ENCODE peak calls at places on chromosome 3, in five cellular contexts. V is foreskin fibroblast, B is endodermal cell, X is uterus, W is HFF-Myc. K is an unnamed sample.

GRCh38 chr3:170023165-170023564 is 14.6 kb upstream of the GPR160 start:
- DNase-seq in V (no peak), B (no peak), X (no peak), W (no peak), K (no peak)

GRCh38 chr3:129230311-129231019 is 18.9 kb upstream of the COPG1 start:
- DNase-seq in V (peak), B (no peak), X (no peak), W (peak), K (peak)

GRCh38 chr3:171005648-171006047 is 20.9 kb downstream of the SLC2A2 start:
- DNase-seq in V (peak), B (no peak), X (no peak), W (no peak), K (no peak)

GRCh38 chr3:51676102-51676640 is 5.1 kb downstream of the TEX264 start:
- DNase-seq in V (no peak), B (no peak), X (no peak), W (no peak), K (no peak)

GRCh38 chr3:150467381-150467780 is 59.3 kb downstream of the TSC22D2 start:
- DNase-seq in V (no peak), B (no peak), X (no peak), W (no peak), K (no peak)

GRCh38 chr3:69320867-69321266 is 65.0 kb downstream of the FRMD4B start:
- DNase-seq in V (no peak), B (no peak), X (no peak), W (no peak), K (no peak)

GRCh38 chr3:45273681-45274515 is 47.8 kb upstream of the TMEM158 start:
- DNase-seq in V (peak), B (peak), X (no peak), W (no peak), K (no peak)

GRCh38 chr3:128483657-128484403 is 9.2 kb downstream of the GATA2 start:
- DNase-seq in V (no peak), B (peak), X (peak), W (no peak), K (no peak)

GRCh38 chr3:152176998-152177397 is 91.7 kb upstream of the MBNL1 start:
- DNase-seq in V (no peak), B (no peak), X (no peak), W (no peak), K (no peak)

GRCh38 chr3:72517804-72518442 is 330.3 kb downstream of the SHQ1 start:
- DNase-seq in V (no peak), B (no peak), X (no peak), W (no peak), K (no peak)

GRCh38 chr3:104606812-104607211 is 759.9 kb upstream of the ALCAM start:
- DNase-seq in V (no peak), B (no peak), X (no peak), W (no peak), K (peak)

GRCh38 chr3:150146891-150147761 is 176.4 kb upstream of the PFN2 start:
- DNase-seq in V (peak), B (no peak), X (peak), W (peak), K (peak)

DNA sequence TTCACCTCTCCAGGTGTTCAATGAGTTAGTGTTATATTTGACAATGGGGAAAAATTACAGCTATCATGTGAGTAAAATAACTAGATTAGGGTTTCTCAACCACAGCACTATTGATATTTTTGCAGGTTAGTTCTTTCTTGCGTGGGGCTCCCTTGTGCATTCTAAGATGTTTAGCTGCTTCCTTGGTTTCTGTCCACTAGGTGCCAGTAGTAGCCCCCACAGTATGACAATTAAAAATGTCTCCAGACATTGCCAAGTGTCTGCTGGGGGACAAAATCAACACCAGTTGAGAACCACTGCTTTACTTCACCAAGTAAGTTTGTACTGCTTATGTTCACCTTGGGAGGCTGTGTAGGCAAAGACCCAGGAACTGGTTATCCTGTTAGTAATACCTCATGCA is 618.7 kb downstream of the EDEM1 start:
- DNase-seq in V (no peak), B (peak), X (no peak), W (no peak), K (peak)
- TF ChIP-seq CTCF in V (no peak), B (peak), X (no peak), W (no peak), K (peak)

GRCh38 chr3:48962340-48962739 is 27.7 kb upstream of the P4HTM start:
- DNase-seq in V (no peak), B (peak), X (no peak), W (no peak), K (no peak)

GRCh38 chr3:48966367-48966766 is 23.7 kb upstream of the P4HTM start:
- DNase-seq in V (no peak), B (no peak), X (no peak), W (no peak), K (no peak)

GRCh38 chr3:48960841-48961413 is 29.1 kb upstream of the P4HTM start:
- DNase-seq in V (no peak), B (peak), X (no peak), W (no peak), K (no peak)

GRCh38 chr3:48962939-48963338 is 27.1 kb upstream of the P4HTM start:
- DNase-seq in V (no peak), B (peak), X (no peak), W (no peak), K (no peak)

DNA sequence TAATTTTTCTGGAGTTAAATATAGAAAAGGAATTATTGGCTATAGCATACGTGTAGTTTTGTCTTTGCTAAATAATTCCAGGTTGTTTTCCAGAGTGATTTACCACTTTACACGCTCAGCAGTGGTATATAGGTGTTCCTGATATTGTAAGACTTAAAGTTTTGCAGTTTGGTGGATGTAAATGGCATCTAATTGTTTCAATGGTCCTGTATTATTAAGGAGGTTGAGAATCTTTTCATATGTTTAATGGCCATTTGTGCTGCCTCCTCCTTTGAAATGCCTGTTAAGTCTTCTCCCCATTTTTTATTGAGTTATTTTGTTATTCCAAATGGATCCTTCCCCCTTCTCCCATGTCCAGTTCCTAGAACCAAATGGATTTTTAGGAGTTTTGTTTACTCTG is 26.4 kb upstream of the P4HTM start:
- DNase-seq in V (no peak), B (no peak), X (no peak), W (no peak), K (no peak)
- H3K4me3 ChIP-seq in V (no peak), B (no peak), X (no peak), W (no peak), K (no peak)

GRCh38 chr3:172717493-172718088 is 6.7 kb upstream of the NCEH1 start:
- DNase-seq in V (no peak), B (no peak), X (no peak), W (no peak), K (no peak)
- TF ChIP-seq CTCF in V (peak), B (peak), X (no peak), W (peak), K (peak)

DNA sequence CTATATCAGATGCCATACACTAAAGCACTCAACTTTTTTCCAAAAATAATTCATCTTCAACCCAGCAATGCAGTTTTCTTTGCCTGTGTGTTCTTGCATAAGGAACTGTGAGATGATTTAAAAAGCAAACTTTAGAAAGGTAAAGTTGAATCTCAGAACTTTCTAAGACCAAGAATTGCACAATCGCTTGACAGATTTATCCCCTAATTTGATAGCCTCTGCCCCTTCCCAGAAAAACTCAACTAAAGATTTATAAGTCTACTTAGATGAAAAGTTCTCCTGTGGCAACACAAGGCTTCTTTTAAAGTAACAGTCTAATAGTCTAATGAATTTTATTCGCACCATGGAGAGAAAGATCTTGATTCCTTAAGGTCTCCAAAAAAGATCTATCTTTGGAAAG is 259.3 kb downstream of the MAGI1 start:
- DNase-seq in V (no peak), B (no peak), X (no peak), W (no peak), K (no peak)
- H3K4me3 ChIP-seq in V (no peak), B (no peak), X (no peak), W (no peak), K (no peak)

GRCh38 chr3:188662214-188662613 is 508.3 kb downstream of the LPP start:
- DNase-seq in V (no peak), B (no peak), X (no peak), W (no peak), K (no peak)

GRCh38 chr3:188663839-188664238 is 507.9 kb upstream of the TPRG1 start:
- DNase-seq in V (no peak), B (no peak), X (no peak), W (no peak), K (no peak)

GRCh38 chr3:188659444-188660100 is 505.6 kb downstream of the LPP start:
- DNase-seq in V (no peak), B (no peak), X (no peak), W (no peak), K (no peak)

GRCh38 chr3:188661801-188662200 is 507.8 kb downstream of the LPP start:
- DNase-seq in V (no peak), B (no peak), X (no peak), W (no peak), K (no peak)

GRCh38 chr3:188664795-188665194 is 507.0 kb upstream of the TPRG1 start:
- DNase-seq in V (no peak), B (no peak), X (no peak), W (no peak), K (no peak)
- TF ChIP-seq CTCF in V (no peak), B (peak), X (no peak), W (peak), K (peak)

GRCh38 chr3:23672628-23673027 is 133.1 kb upstream of the UBE2E1 start:
- DNase-seq in V (no peak), B (no peak), X (no peak), W (no peak), K (no peak)

GRCh38 chr3:23668430-23668904 is 137.3 kb upstream of the UBE2E1 start:
- DNase-seq in V (peak), B (no peak), X (no peak), W (peak), K (peak)

GRCh38 chr3:23669541-23670255 is 136.1 kb upstream of the UBE2E1 start:
- DNase-seq in V (no peak), B (no peak), X (no peak), W (no peak), K (no peak)

GRCh38 chr3:23675010-23675409 is 130.7 kb upstream of the UBE2E1 start:
- DNase-seq in V (no peak), B (no peak), X (no peak), W (no peak), K (no peak)

GRCh38 chr3:23671901-23672589 is 133.7 kb upstream of the UBE2E1 start:
- DNase-seq in V (no peak), B (no peak), X (peak), W (no peak), K (no peak)
- H3K4me3 ChIP-seq in V (peak), B (no peak), X (peak), W (no peak), K (no peak)

GRCh38 chr3:10852031-10852795 is 36.2 kb downstream of the SLC6A11 start:
- DNase-seq in V (no peak), B (no peak), X (no peak), W (no peak), K (no peak)

GRCh38 chr3:10855083-10855870 is 39.2 kb downstream of the SLC6A11 start:
- DNase-seq in V (no peak), B (no peak), X (no peak), W (no peak), K (no peak)

DNA sequence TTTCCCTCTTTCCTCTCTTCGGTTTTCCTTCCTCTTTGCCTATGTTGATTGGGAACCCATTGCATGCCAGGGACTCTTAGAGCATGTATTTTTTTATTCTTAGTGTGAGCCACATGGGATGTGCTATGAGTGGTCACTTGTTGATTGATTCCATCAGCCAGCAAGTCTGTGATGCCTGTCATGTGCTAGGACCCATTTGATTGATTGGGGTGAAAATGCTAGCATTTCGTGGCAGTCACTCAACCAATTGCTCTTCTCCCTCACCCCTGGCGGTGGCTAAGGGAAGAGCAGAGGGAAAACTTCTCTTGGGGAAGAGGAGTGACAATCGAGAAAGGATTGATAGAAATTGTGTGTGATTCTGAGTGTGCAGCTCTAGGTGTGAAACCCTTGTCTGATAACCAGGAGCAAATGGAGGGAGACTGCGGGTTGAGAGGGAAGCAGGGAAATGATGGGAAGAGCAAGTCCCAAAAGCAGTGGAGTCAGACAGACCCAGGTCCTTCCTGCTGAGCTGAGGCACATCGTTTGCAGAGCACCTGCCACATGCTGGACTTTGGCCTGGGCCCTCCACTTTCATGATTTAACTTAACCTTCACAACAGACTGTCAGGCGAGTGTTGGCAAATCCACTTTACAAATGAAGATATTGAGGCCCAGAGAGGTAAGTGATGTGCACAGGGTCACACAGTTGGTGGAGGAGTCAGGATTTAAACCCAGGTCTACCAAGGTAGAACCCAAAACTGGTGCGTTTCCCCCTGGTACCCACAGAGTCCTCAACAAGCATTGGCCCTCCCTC is 40.0 kb downstream of the SLC6A11 start:
- DNase-seq in V (no peak), B (peak), X (no peak), W (no peak), K (no peak)
- TF ChIP-seq CTCF in V (peak), B (peak), X (no peak), W (peak), K (peak)

DNA sequence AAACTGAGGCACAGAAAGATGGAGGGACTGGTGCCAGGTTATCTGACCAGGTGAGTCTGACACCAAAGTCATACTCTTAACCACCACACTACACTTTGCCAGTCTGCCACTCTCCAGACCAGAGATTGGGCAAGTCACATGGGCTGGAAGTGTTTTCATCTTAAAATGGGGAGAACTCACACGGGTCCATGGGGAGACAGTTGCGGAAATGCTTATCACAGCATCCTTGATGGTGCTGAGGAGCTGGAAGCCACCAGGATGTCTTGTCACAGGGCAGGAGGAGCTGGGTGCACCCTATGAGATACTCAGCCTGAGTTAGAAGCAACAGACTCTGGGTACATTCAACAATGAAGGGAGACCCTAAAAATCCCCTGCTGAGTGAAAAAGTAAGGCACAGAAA is 4.8 kb downstream of the GALNT15 start:
- DNase-seq in V (no peak), B (no peak), X (no peak), W (no peak), K (no peak)
- H3K4me3 ChIP-seq in V (no peak), B (no peak), X (no peak), W (no peak), K (no peak)

GRCh38 chr3:185489462-185489861 is 9.4 kb downstream of the TMEM41A start:
- DNase-seq in V (no peak), B (no peak), X (no peak), W (no peak), K (no peak)
- TF ChIP-seq CTCF in V (no peak), B (no peak), X (no peak), W (no peak), K (no peak)

DNA sequence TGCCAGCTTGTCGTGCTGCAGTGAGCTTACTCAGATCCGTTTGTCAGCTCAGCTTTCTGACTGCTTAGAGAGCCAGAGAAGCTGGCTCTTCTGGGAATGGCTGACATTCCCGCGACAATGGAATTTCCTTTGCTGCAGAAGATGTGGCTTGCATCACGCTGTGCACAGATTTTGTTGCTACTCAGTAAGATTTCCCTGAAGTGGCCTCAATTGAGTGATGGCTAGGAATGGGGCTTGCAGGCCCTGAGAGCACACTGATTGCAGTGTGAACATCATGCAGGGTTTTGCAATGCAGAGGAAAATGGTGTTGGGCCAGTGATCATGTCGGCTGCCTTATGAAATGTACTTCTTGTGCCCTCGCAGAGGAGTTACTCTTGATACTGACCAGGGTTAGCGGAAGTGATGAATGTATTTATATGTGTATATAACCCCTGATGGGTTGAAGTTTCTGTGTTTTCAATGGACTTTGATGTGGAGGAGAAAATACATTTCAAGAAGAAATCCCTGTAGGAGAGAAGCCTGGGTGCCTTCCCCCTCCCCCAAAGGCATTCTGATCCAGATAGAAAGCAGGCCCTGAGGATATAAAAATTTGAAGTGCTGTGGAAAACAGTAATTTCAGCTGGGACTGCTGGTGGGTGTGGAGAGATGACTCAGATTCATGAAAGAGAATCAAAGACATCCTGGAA is 102.5 kb upstream of the PDZRN3 start:
- DNase-seq in V (peak), B (peak), X (peak), W (no peak), K (peak)
- H3K4me3 ChIP-seq in V (peak), B (no peak), X (no peak), W (no peak), K (no peak)

K was measured in astrocyte of the spinal cord.